ENCODE peak calls at places on chromosome 16, in seven cellular contexts. Q is pancreas, P is uterus, Y is psoas muscle, L is left ventricle myocardium inferior, M is body of pancreas, O is tibial nerve. F is an unnamed sample. For H3K27me3, the result is how much of the 10 kb centered on the place peaks cover.

GRCh38 chr16:70437017-70437581 is 1.8 kb downstream of the ST3GAL2 start:
- DNase-seq in Q (no peak), P (peak), Y (peak), L (no peak), M (no peak), O (no peak), F (no peak)

GRCh38 chr16:21150375-21151001 is at the start of gene DNAH3:
- DNase-seq in Q (no peak), P (no peak), Y (no peak), L (no peak), M (peak), O (no peak), F (peak)

GRCh38 chr16:25893332-25893731 is 201.6 kb downstream of the HS3ST4 start:
- DNase-seq in Q (no peak), P (no peak), Y (no peak), L (no peak), M (no peak), O (no peak), F (no peak)

GRCh38 chr16:24853830-24854229 is 8.1 kb downstream of the SLC5A11 start:
- DNase-seq in Q (no peak), P (peak), Y (no peak), L (peak), M (no peak), O (no peak), F (no peak)

GRCh38 chr16:61587526-61587925 is 448.7 kb downstream of the CDH8 start:
- DNase-seq in Q (no peak), P (no peak), Y (no peak), L (no peak), M (no peak), O (no peak), F (no peak)

GRCh38 chr16:9480503-9480902 is 389.1 kb downstream of the HAPSTR1 start:
- DNase-seq in Q (no peak), P (no peak), Y (no peak), L (no peak), M (no peak), O (no peak), F (no peak)

GRCh38 chr16:85557083-85557975 is 55.8 kb upstream of the GSE1 start:
- DNase-seq in Q (peak), P (peak), Y (no peak), L (no peak), M (peak), O (no peak), F (no peak)

GRCh38 chr16:66168777-66169176 is 197.7 kb upstream of the CDH5 start:
- DNase-seq in Q (no peak), P (no peak), Y (no peak), L (no peak), M (no peak), O (no peak), F (no peak)

GRCh38 chr16:54939537-54940278 is 9.0 kb downstream of the IRX5 start:
- DNase-seq in Q (no peak), P (no peak), Y (no peak), L (no peak), M (no peak), O (no peak), F (peak)
- H3K27me3 ChIP-seq in Q (under half), P (under half), Y (under half), L (half or more), M (half or more), O (under half), F (half or more)

DNA sequence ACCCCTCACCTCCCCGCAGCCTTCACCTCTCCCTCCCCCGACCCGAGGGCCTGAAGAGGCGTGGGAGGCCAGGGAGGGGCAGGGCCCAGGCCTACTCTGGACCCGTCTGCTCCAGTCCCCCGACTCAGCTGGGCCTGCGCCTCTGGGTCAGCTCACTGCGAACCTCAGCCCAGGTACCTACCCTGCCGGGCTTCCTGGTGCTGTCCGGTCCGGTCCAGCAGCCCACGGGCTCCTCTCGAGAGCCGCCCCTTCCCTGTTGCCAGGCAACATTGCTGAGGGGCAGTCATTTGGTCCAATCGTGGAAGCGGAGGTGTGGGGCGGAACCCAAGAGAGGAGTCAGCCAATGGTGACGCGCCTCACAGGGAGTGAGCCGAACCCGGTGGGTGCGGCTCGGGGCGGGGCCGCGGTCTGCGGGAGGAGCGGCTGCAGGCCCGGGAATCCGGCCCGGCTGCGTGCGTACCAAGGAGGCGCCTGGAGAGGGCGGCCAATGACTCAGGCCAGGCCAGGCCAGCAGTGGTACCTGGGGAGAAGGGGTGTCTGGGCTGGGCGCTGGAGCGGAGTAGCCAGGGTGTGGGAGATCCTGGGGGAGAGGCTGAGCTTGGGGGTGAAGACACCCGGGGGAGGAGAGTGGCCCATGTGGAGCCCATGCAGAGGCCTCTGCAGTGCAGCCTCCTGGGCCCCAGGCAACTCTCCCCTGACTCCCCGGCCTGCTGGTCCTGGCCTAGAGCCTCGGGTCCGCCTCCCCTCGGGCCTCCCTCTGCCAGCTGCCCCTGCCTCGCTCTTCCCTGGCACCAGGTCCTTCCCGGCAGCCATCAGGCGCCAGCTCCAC is at the start of gene MEAK7:
- DNase-seq in Q (peak), P (peak), Y (peak), L (peak), M (peak), O (peak), F (peak)
- H3K27ac ChIP-seq in Q (peak), P (peak), Y (peak), L (peak), M (peak), O (peak), F (peak)

DNA sequence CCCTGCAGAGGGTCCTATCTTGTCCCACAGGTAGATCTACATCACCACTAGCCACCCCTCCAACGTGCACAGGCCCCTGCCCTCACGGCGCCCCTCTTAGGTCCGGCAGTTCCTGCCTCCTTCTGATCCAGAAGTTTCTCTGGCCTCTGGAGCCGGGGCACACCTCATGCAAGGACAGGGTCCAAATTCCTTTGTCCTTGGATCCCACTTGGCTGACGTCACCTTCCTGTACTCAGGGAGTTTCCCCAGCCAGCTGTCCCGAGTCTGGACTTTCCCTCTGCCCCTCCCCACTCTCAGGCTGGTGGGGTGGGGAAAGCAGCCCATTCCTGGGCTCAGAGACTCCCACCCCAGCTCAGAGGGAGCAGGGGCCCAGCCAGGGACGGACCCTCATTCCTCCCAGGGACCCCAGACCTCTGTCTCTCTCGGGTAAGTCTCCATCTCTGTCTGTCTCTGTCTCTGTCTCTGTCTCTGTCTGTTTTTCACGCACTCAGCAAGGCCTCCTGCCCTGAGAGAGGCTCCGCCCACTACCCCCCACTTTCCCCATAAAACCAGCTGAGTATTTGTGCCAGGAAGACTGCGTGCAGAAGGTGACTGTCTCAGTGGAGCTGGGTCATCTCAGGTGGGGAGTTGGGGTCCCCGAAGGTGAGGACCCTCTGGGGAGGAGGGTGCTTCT is at the start of gene IL32:
- DNase-seq in Q (peak), P (peak), Y (no peak), L (peak), M (peak), O (no peak), F (no peak)
- H3K27me3 ChIP-seq in Q (under half), P (under half), Y (under half), L (under half), M (under half), O (under half), F (under half)

GRCh38 chr16:50248845-50249244 is 17.5 kb upstream of the ADCY7 start:
- DNase-seq in Q (no peak), P (no peak), Y (peak), L (no peak), M (no peak), O (no peak), F (no peak)
- H3K27ac ChIP-seq in Q (no peak), P (no peak), Y (no peak), L (no peak), M (no peak), O (no peak), F (peak)

DNA sequence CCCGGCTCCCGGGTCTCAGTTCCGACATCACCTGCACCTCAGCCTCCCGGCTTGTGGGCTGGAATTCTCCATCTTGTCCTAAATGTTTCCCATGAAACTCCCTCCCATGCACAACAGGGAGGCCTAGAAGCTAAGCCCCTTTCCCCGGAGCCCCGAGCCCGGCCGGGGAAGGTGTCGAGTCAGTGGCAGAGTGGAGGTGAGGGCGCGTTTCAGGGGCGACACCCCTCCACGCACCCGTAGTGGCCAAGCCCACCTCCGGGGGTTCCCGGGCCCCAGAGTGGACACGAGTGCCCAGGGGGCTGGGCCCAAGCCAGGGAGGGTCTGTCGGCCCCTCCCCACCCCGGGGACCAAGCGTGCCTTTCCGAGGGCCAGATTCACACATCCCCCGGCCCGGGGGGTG is 25.0 kb upstream of the C1QTNF8 start:
- DNase-seq in Q (no peak), P (no peak), Y (no peak), L (no peak), M (no peak), O (no peak), F (no peak)
- H3K27me3 ChIP-seq in Q (under half), P (under half), Y (under half), L (half or more), M (under half), O (under half), F (half or more)

GRCh38 chr16:57435838-57436237 is 11.3 kb downstream of the CIAPIN1 start:
- DNase-seq in Q (no peak), P (no peak), Y (no peak), L (no peak), M (no peak), O (no peak), F (no peak)

GRCh38 chr16:57432989-57433388 is 14.2 kb downstream of the CIAPIN1 start:
- DNase-seq in Q (no peak), P (no peak), Y (no peak), L (no peak), M (no peak), O (no peak), F (no peak)

GRCh38 chr16:57434003-57434402 is 13.2 kb downstream of the CIAPIN1 start:
- DNase-seq in Q (no peak), P (no peak), Y (no peak), L (no peak), M (no peak), O (no peak), F (no peak)

GRCh38 chr16:57430955-57431354 is 16.2 kb downstream of the CIAPIN1 start:
- DNase-seq in Q (no peak), P (no peak), Y (no peak), L (no peak), M (no peak), O (no peak), F (no peak)

GRCh38 chr16:57432505-57432904 is 14.7 kb downstream of the CIAPIN1 start:
- DNase-seq in Q (no peak), P (no peak), Y (no peak), L (no peak), M (no peak), O (no peak), F (no peak)
- H3K27ac ChIP-seq in Q (no peak), P (no peak), Y (no peak), L (no peak), M (no peak), O (no peak), F (no peak)

F was measured in lower lobe of right lung.